ENCODE peak calls at places on chromosome 4, in six cellular contexts. One of them, this sample, is unnamed.

GRCh38 chr4:74088396-74088795 is 10.6 kb downstream of the CXCL2 start:
- DNase-seq in choroid plexus epithelial cell: no peak
- DNase-seq in AG04449: no peak
- DNase-seq in body of pancreas: no peak
- DNase-seq in fibroblast of pulmonary artery: no peak
- DNase-seq in thyroid gland: no peak
- DNase-seq in this sample: no peak

GRCh38 chr4:149713031-149713430 is 102.6 kb downstream of the IQCM start:
- DNase-seq in choroid plexus epithelial cell: no peak
- DNase-seq in AG04449: no peak
- DNase-seq in body of pancreas: no peak
- DNase-seq in fibroblast of pulmonary artery: no peak
- DNase-seq in thyroid gland: no peak
- DNase-seq in this sample: no peak

GRCh38 chr4:113953888-113954287 is 25.6 kb downstream of the ARSJ start:
- DNase-seq in choroid plexus epithelial cell: no peak
- DNase-seq in AG04449: no peak
- DNase-seq in fibroblast of pulmonary artery: no peak
- DNase-seq in body of pancreas: no peak
- DNase-seq in thyroid gland: no peak
- DNase-seq in this sample: no peak

GRCh38 chr4:100391913-100392312 is 125.9 kb downstream of the EMCN start:
- DNase-seq in choroid plexus epithelial cell: peak; percentile 87
- DNase-seq in thyroid gland: no peak
- DNase-seq in fibroblast of pulmonary artery: peak; percentile 62
- DNase-seq in body of pancreas: no peak
- DNase-seq in AG04449: no peak
- DNase-seq in this sample: peak; percentile 66

GRCh38 chr4:31234494-31234893 is 514.3 kb downstream of the PCDH7 start:
- DNase-seq in fibroblast of pulmonary artery: no peak
- DNase-seq in body of pancreas: no peak
- DNase-seq in AG04449: no peak
- DNase-seq in choroid plexus epithelial cell: no peak
- DNase-seq in thyroid gland: no peak
- DNase-seq in this sample: no peak

GRCh38 chr4:141389649-141390048 is 169.0 kb downstream of the ZNF330 start:
- DNase-seq in fibroblast of pulmonary artery: peak; percentile 76
- DNase-seq in choroid plexus epithelial cell: no peak
- DNase-seq in AG04449: no peak
- DNase-seq in thyroid gland: no peak
- DNase-seq in body of pancreas: no peak
- DNase-seq in this sample: peak; percentile 27

GRCh38 chr4:42568610-42569207 is 88.2 kb downstream of the ATP8A1 start:
- DNase-seq in AG04449: peak; percentile 12
- DNase-seq in choroid plexus epithelial cell: peak; percentile 81
- DNase-seq in body of pancreas: peak; percentile 78
- DNase-seq in thyroid gland: peak; percentile 73
- DNase-seq in fibroblast of pulmonary artery: peak; percentile 83
- DNase-seq in this sample: peak; percentile 73

GRCh38 chr4:74252933-74253332 is 55.3 kb upstream of the EPGN start:
- DNase-seq in choroid plexus epithelial cell: no peak
- DNase-seq in body of pancreas: no peak
- DNase-seq in AG04449: no peak
- DNase-seq in fibroblast of pulmonary artery: no peak
- DNase-seq in thyroid gland: no peak
- DNase-seq in this sample: no peak

GRCh38 chr4:41257257-41257900 is 651 bp downstream of the UCHL1 start:
- DNase-seq in AG04449: no peak
- DNase-seq in thyroid gland: peak; percentile 65
- DNase-seq in fibroblast of pulmonary artery: peak; percentile 45
- DNase-seq in choroid plexus epithelial cell: peak; percentile 66
- DNase-seq in body of pancreas: peak; percentile 31
- DNase-seq in this sample: peak; percentile 48

GRCh38 chr4:102420563-102421221 is 75.4 kb upstream of the SLC39A8 start:
- DNase-seq in body of pancreas: no peak
- DNase-seq in fibroblast of pulmonary artery: no peak
- DNase-seq in AG04449: no peak
- DNase-seq in choroid plexus epithelial cell: peak; percentile 38
- DNase-seq in thyroid gland: no peak
- DNase-seq in this sample: peak; percentile 12

GRCh38 chr4:164807611-164808010 is 53.7 kb downstream of the SMIM31 start:
- DNase-seq in fibroblast of pulmonary artery: no peak
- DNase-seq in body of pancreas: no peak
- DNase-seq in choroid plexus epithelial cell: peak; percentile 3
- DNase-seq in thyroid gland: peak; percentile 67
- DNase-seq in AG04449: no peak
- DNase-seq in this sample: peak; percentile 21

GRCh38 chr4:140903522-140903928 is 147.3 kb upstream of the TBC1D9 start:
- DNase-seq in AG04449: no peak
- DNase-seq in fibroblast of pulmonary artery: no peak
- DNase-seq in thyroid gland: no peak
- DNase-seq in choroid plexus epithelial cell: no peak
- DNase-seq in body of pancreas: no peak
- DNase-seq in this sample: no peak

GRCh38 chr4:18961879-18962278 is 940.3 kb upstream of the LCORL start:
- DNase-seq in choroid plexus epithelial cell: no peak
- DNase-seq in body of pancreas: no peak
- DNase-seq in thyroid gland: no peak
- DNase-seq in AG04449: no peak
- DNase-seq in fibroblast of pulmonary artery: no peak
- DNase-seq in this sample: no peak

GRCh38 chr4:24775209-24775608 is 20.2 kb upstream of the SOD3 start:
- DNase-seq in fibroblast of pulmonary artery: no peak
- DNase-seq in AG04449: no peak
- DNase-seq in choroid plexus epithelial cell: peak; percentile 66
- DNase-seq in body of pancreas: no peak
- DNase-seq in thyroid gland: no peak
- DNase-seq in this sample: no peak

GRCh38 chr4:46445689-46446339 is 55.9 kb upstream of the GABRA2 start:
- DNase-seq in AG04449: no peak
- DNase-seq in thyroid gland: no peak
- DNase-seq in fibroblast of pulmonary artery: peak; percentile 26
- DNase-seq in choroid plexus epithelial cell: peak; percentile 29
- DNase-seq in body of pancreas: no peak
- DNase-seq in this sample: no peak

GRCh38 chr4:72536443-72536842 is 32.6 kb downstream of the ADAMTS3 start:
- DNase-seq in AG04449: no peak
- DNase-seq in fibroblast of pulmonary artery: no peak
- DNase-seq in thyroid gland: no peak
- DNase-seq in choroid plexus epithelial cell: no peak
- DNase-seq in body of pancreas: no peak
- DNase-seq in this sample: no peak

GRCh38 chr4:76690091-76690905 is 207.6 kb downstream of the SOWAHB start:
- DNase-seq in choroid plexus epithelial cell: peak; percentile 35
- DNase-seq in fibroblast of pulmonary artery: no peak
- DNase-seq in AG04449: no peak
- DNase-seq in thyroid gland: no peak
- DNase-seq in body of pancreas: peak; percentile 15
- DNase-seq in this sample: peak; percentile 18

GRCh38 chr4:62133498-62133897 is 933.4 kb downstream of the ADGRL3 start:
- DNase-seq in choroid plexus epithelial cell: peak; percentile 46
- DNase-seq in fibroblast of pulmonary artery: peak; percentile 81
- DNase-seq in body of pancreas: no peak
- DNase-seq in thyroid gland: no peak
- DNase-seq in AG04449: no peak
- DNase-seq in this sample: no peak

GRCh38 chr4:185470503-185471195 is 884 bp downstream of the CCDC110 start:
- DNase-seq in thyroid gland: peak; percentile 81
- DNase-seq in fibroblast of pulmonary artery: peak; percentile 34
- DNase-seq in choroid plexus epithelial cell: peak; percentile 41
- DNase-seq in AG04449: no peak
- DNase-seq in body of pancreas: peak; percentile 92
- DNase-seq in this sample: peak; percentile 20

GRCh38 chr4:151808120-151808529 is 47.3 kb upstream of the GATB start:
- DNase-seq in body of pancreas: no peak
- DNase-seq in AG04449: no peak
- DNase-seq in fibroblast of pulmonary artery: no peak
- DNase-seq in thyroid gland: no peak
- DNase-seq in choroid plexus epithelial cell: no peak
- DNase-seq in this sample: peak; percentile 29

GRCh38 chr4:10554694-10555093 is 97.5 kb upstream of the ZNF518B start:
- DNase-seq in body of pancreas: peak; percentile 56
- DNase-seq in thyroid gland: peak; percentile 47
- DNase-seq in choroid plexus epithelial cell: peak; percentile 80
- DNase-seq in fibroblast of pulmonary artery: peak; percentile 86
- DNase-seq in AG04449: no peak
- DNase-seq in this sample: peak; percentile 67

GRCh38 chr4:149371021-149371420 is 444.6 kb downstream of the IQCM start:
- DNase-seq in body of pancreas: no peak
- DNase-seq in thyroid gland: peak; percentile 15
- DNase-seq in fibroblast of pulmonary artery: peak; percentile 83
- DNase-seq in AG04449: peak; percentile 3
- DNase-seq in choroid plexus epithelial cell: peak; percentile 83
- DNase-seq in this sample: peak; percentile 70

GRCh38 chr4:7273741-7274297 is 81.5 kb downstream of the SORCS2 start:
- DNase-seq in body of pancreas: no peak
- DNase-seq in AG04449: no peak
- DNase-seq in choroid plexus epithelial cell: no peak
- DNase-seq in fibroblast of pulmonary artery: no peak
- DNase-seq in thyroid gland: no peak
- DNase-seq in this sample: no peak
- H3K4me3 ChIP-seq in body of pancreas: no peak overlapping the region
- H3K4me3 ChIP-seq in AG04449: no peak overlapping the region
- H3K4me3 ChIP-seq in choroid plexus epithelial cell: no peak overlapping the region
- H3K4me3 ChIP-seq in fibroblast of pulmonary artery: no peak overlapping the region
- H3K4me3 ChIP-seq in thyroid gland: no peak overlapping the region
- H3K4me3 ChIP-seq in this sample: no peak overlapping the region

DNA sequence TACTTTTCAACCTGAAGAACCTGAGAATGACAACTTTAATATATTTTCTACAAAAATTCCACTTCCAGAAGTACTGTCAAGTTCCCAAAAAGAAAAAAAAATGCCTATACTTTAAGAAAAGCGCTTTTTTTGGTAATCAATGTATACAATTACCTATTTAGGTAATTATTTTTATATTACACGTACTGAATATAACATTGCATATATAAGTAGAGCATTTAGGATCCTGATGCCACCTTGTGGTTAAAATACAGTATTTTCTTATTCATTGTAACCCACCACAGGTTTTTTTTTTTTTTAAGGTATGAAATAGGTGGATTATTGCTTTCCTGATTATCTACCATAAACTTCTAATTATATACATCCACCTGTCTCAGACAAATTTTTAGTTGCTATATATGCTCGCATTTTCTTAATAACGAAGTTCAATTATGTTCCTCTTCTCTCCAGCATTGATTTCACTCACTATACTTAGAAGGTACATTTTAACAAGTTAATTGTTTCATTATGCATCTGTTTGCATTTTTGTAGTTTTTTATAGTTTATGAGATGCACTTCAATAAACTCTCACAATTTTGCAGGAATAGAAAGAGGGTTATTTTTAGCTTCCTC is 5.2 kb downstream of the MAP9 start:
- DNase-seq in AG04449: no peak
- DNase-seq in fibroblast of pulmonary artery: peak; percentile 61
- DNase-seq in thyroid gland: no peak
- DNase-seq in choroid plexus epithelial cell: peak; percentile 59
- DNase-seq in body of pancreas: no peak
- DNase-seq in this sample: peak; percentile 37
- TF ChIP-seq CTCF in AG04449: peak; percentile 8
- TF ChIP-seq CTCF in fibroblast of pulmonary artery: peak; percentile 51
- TF ChIP-seq CTCF in thyroid gland: peak; percentile 41
- TF ChIP-seq CTCF in choroid plexus epithelial cell: peak; percentile 52
- TF ChIP-seq CTCF in body of pancreas: peak; percentile 42
- TF ChIP-seq CTCF in this sample: peak; percentile 45

GRCh38 chr4:2962614-2963184 is 507 bp downstream of the NOP14 start:
- DNase-seq in thyroid gland: peak; percentile 57
- DNase-seq in AG04449: no peak
- DNase-seq in body of pancreas: peak; percentile 47
- DNase-seq in choroid plexus epithelial cell: peak; percentile 59
- DNase-seq in fibroblast of pulmonary artery: peak; percentile 60
- DNase-seq in this sample: no peak

GRCh38 chr4:2964077-2964471 is 703 bp downstream of the GRK4 start:
- DNase-seq in thyroid gland: peak; percentile 21
- DNase-seq in body of pancreas: no peak
- DNase-seq in fibroblast of pulmonary artery: no peak
- DNase-seq in choroid plexus epithelial cell: no peak
- DNase-seq in AG04449: no peak
- DNase-seq in this sample: no peak

GRCh38 chr4:2963185-2964076 is at the start of the genes GRK4 and NOP14:
- DNase-seq in choroid plexus epithelial cell: peak; percentile 99
- DNase-seq in thyroid gland: peak; percentile 97
- DNase-seq in fibroblast of pulmonary artery: peak; percentile 99
- DNase-seq in body of pancreas: peak; percentile 98
- DNase-seq in AG04449: peak; percentile 86
- DNase-seq in this sample: peak; percentile 99

GRCh38 chr4:2962099-2962455 is 1.1 kb downstream of the NOP14 start:
- DNase-seq in choroid plexus epithelial cell: no peak
- DNase-seq in thyroid gland: no peak
- DNase-seq in body of pancreas: no peak
- DNase-seq in AG04449: no peak
- DNase-seq in fibroblast of pulmonary artery: no peak
- DNase-seq in this sample: no peak

DNA sequence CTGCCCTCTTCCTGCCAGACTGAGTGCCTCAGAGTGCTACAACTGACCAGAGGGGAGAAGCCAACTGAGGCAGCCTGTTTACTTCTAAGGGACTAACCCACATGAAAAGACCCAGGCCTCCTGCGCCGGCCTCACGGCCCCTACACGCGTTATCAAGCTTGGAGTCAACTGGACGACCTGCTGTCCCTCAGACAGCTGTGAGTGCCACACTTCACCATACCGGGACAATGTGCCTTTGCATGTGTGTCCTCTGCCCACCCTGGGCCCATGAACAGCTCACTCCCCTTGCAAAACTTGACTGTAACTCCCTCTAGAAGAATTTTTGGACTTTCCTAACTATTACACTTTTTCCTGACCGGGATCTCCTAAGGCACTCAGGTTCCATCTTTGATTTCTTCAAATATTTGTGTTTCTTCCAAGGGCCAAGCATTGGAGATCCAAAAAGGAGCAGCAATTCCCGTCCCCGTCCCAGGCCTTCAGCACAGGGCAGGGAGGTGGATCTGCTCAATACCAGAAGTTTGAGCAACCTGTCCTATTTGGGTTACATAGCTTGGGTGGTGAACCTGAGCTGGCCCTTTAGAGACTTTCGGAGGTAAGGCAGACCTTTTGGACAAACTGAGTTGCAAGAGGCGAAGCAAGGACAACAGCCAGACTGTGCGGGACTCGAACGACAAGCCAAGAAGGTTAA is 1.7 kb downstream of the NOP14 start:
- DNase-seq in thyroid gland: no peak
- DNase-seq in body of pancreas: no peak
- DNase-seq in fibroblast of pulmonary artery: no peak
- DNase-seq in AG04449: no peak
- DNase-seq in choroid plexus epithelial cell: no peak
- DNase-seq in this sample: no peak
- H3K4me3 ChIP-seq in thyroid gland: peak overlapping the region; percentile 99
- H3K4me3 ChIP-seq in body of pancreas: no peak overlapping the region
- H3K4me3 ChIP-seq in fibroblast of pulmonary artery: peak overlapping the region; percentile 88
- H3K4me3 ChIP-seq in AG04449: peak overlapping the region; percentile 89
- H3K4me3 ChIP-seq in choroid plexus epithelial cell: peak overlapping the region; percentile 96
- H3K4me3 ChIP-seq in this sample: peak overlapping the region; percentile 90

DNA sequence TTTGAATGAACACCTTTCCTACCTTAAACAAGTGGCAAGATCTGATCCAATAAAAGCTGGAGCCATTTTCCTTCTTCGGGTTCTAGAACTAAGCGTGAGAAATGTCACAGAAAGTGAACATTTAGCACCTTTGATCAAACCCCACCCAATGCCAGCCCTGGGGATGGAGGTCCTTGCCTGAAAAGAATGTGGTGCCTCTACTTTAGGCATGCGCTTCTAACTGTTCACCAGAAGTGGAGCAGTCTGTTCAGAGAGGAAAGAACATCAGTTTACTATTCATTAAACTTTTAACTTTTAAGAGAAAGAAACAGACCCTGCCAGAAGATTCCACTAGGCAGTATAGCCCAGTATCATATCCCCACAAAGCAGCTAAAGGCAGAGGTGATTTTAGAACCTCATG is 75.9 kb downstream of the INTS12 start:
- DNase-seq in thyroid gland: no peak
- DNase-seq in AG04449: no peak
- DNase-seq in fibroblast of pulmonary artery: no peak
- DNase-seq in body of pancreas: no peak
- DNase-seq in choroid plexus epithelial cell: no peak
- DNase-seq in this sample: no peak
- TF ChIP-seq CTCF in thyroid gland: peak; percentile 17
- TF ChIP-seq CTCF in AG04449: no peak
- TF ChIP-seq CTCF in fibroblast of pulmonary artery: no peak
- TF ChIP-seq CTCF in body of pancreas: no peak
- TF ChIP-seq CTCF in choroid plexus epithelial cell: no peak
- TF ChIP-seq CTCF in this sample: no peak